ENCODE peak calls at places on chromosome 10, in nine cellular contexts. M is AG09319; Z is SW 1271; G is H9; V is effector CD4-positive, alpha-beta T cell; R is GDM1; N is SJCRH30; S is right lobe of liver; T is NCI-H1436. I is an unnamed sample.

GRCh38 chr10:3110782-3111625 is 43.7 kb downstream of the PFKP start:
- DNase-seq in G (no peak), N (no peak), T (no peak), V (no peak), S (no peak), R (no peak), M (no peak), Z (no peak), I (no peak)

GRCh38 chr10:123462760-123463159 is 203.4 kb upstream of the GPR26 start:
- DNase-seq in S (no peak), T (no peak), G (no peak), R (no peak), N (no peak), M (no peak), Z (no peak), V (no peak), I (no peak)

GRCh38 chr10:75495434-75496190 is 64.2 kb downstream of the LRMDA start:
- DNase-seq in S (no peak), T (no peak), Z (no peak), N (no peak), M (no peak), G (no peak), V (no peak), R (no peak), I (no peak)

GRCh38 chr10:119858063-119858462 is 14.6 kb downstream of the MCMBP start:
- DNase-seq in G (no peak), M (no peak), N (no peak), R (no peak), V (no peak), Z (no peak), T (no peak), S (no peak), I (no peak)

GRCh38 chr10:62514079-62514693 is 140.0 kb downstream of the ZNF365 start:
- DNase-seq in M (no peak), T (no peak), V (no peak), R (no peak), Z (no peak), S (no peak), G (no peak), N (peak), I (peak)

GRCh38 chr10:97664282-97664850 is 22.7 kb downstream of the AVPI1 start:
- DNase-seq in G (no peak), N (no peak), Z (no peak), R (no peak), M (no peak), T (no peak), V (no peak), S (no peak), I (no peak)

GRCh38 chr10:19977097-19977521 is 160.9 kb downstream of the PLXDC2 start:
- DNase-seq in M (no peak), T (no peak), S (no peak), V (no peak), N (peak), Z (no peak), G (no peak), R (no peak), I (no peak)

GRCh38 chr10:132420469-132421376 is 23.7 kb downstream of the PWWP2B start:
- DNase-seq in T (no peak), M (no peak), S (no peak), R (no peak), Z (no peak), V (no peak), G (no peak), N (no peak), I (no peak)

GRCh38 chr10:61776615-61777266 is 114.0 kb downstream of the CABCOCO1 start:
- DNase-seq in M (no peak), S (no peak), N (no peak), V (no peak), R (no peak), T (no peak), G (no peak), Z (no peak), I (no peak)

GRCh38 chr10:88386878-88387773 is 196.0 kb downstream of the RNLS start:
- DNase-seq in T (no peak), G (peak), Z (no peak), V (no peak), S (no peak), N (peak), M (peak), R (peak), I (peak)

GRCh38 chr10:15141136-15142067 is 27.1 kb downstream of the NMT2 start:
- DNase-seq in N (peak), M (no peak), T (no peak), R (no peak), Z (no peak), S (no peak), V (no peak), G (no peak), I (no peak)

GRCh38 chr10:33546031-33546430 is 211.6 kb upstream of the NRP1 start:
- DNase-seq in Z (no peak), N (no peak), M (no peak), G (no peak), V (no peak), T (no peak), S (no peak), R (no peak), I (no peak)

GRCh38 chr10:12308976-12309375 is 40.4 kb upstream of the CAMK1D start:
- DNase-seq in M (no peak), Z (no peak), G (no peak), R (no peak), S (no peak), N (no peak), T (no peak), V (no peak), I (no peak)

GRCh38 chr10:132540456-132540855 is 2.9 kb downstream of the INPP5A start:
- DNase-seq in Z (no peak), T (no peak), G (no peak), M (no peak), S (no peak), R (no peak), V (no peak), N (no peak), I (no peak)

GRCh38 chr10:21020545-21020944 is 123.4 kb upstream of the NEBL start:
- DNase-seq in T (no peak), S (no peak), G (peak), Z (no peak), R (peak), V (no peak), N (peak), M (no peak), I (no peak)

GRCh38 chr10:43140414-43140813 is 2.2 kb downstream of the CSGALNACT2 start:
- DNase-seq in S (no peak), V (no peak), G (no peak), N (no peak), T (no peak), M (peak), Z (no peak), R (no peak), I (no peak)

GRCh38 chr10:94239696-94240095 is 123.0 kb downstream of the NOC3L start:
- DNase-seq in N (no peak), T (no peak), R (no peak), M (no peak), Z (no peak), V (no peak), G (no peak), S (no peak), I (no peak)

GRCh38 chr10:34102237-34102673 is 712.8 kb downstream of the PARD3 start:
- DNase-seq in R (no peak), M (no peak), S (no peak), Z (no peak), V (no peak), N (no peak), G (no peak), T (no peak), I (no peak)

GRCh38 chr10:26486985-26487850 is 49.1 kb downstream of the APBB1IP start:
- DNase-seq in G (no peak), V (peak), M (peak), Z (no peak), N (no peak), R (no peak), S (no peak), T (no peak), I (peak)

GRCh38 chr10:94108200-94108599 is 114.5 kb downstream of the PLCE1 start:
- DNase-seq in R (no peak), Z (no peak), T (no peak), M (peak), N (no peak), G (no peak), S (no peak), V (no peak), I (no peak)

GRCh38 chr10:29119374-29119773 is 169.5 kb upstream of the LYZL1 start:
- DNase-seq in G (peak), S (no peak), R (no peak), M (no peak), N (peak), T (no peak), Z (no peak), V (no peak), I (no peak)

GRCh38 chr10:91462423-91462822 is 52.3 kb downstream of the HECTD2 start:
- DNase-seq in N (no peak), S (no peak), M (no peak), R (no peak), Z (no peak), G (no peak), V (no peak), T (no peak), I (no peak)

GRCh38 chr10:97849491-97850402 is at the start of gene GOLGA7B:
- DNase-seq in Z (no peak), V (peak), G (peak), T (peak), M (no peak), R (no peak), S (peak), N (peak), I (peak)

GRCh38 chr10:107166378-107166777 is 1.9 kb upstream of the SORCS1 start:
- DNase-seq in G (no peak), T (no peak), Z (no peak), V (no peak), N (peak), R (no peak), M (no peak), S (no peak), I (no peak)

GRCh38 chr10:15853800-15854199 is 6.5 kb downstream of the MINDY3 start:
- DNase-seq in N (no peak), Z (no peak), G (no peak), S (no peak), V (no peak), R (no peak), T (no peak), M (no peak), I (no peak)

GRCh38 chr10:48725708-48726107 is 41.0 kb downstream of the WDFY4 start:
- DNase-seq in Z (no peak), R (no peak), S (no peak), M (no peak), V (no peak), G (no peak), N (no peak), T (no peak), I (no peak)

GRCh38 chr10:59808896-59809643 is 55.8 kb upstream of the MRLN start:
- DNase-seq in V (peak), Z (peak), S (peak), T (peak), N (peak), G (peak), M (no peak), R (peak), I (peak)

GRCh38 chr10:34235164-34235832 is 579.8 kb downstream of the PARD3 start:
- DNase-seq in Z (no peak), R (no peak), G (no peak), N (peak), S (no peak), T (peak), V (no peak), M (no peak), I (peak)

GRCh38 chr10:115141254-115141653 is 48.1 kb downstream of the ATRNL1 start:
- DNase-seq in N (peak), S (no peak), M (no peak), Z (no peak), R (no peak), T (no peak), V (no peak), G (no peak), I (no peak)

GRCh38 chr10:1187151-1187854 is 131.1 kb downstream of the WDR37 start:
- DNase-seq in S (peak), Z (no peak), T (no peak), N (no peak), M (no peak), R (no peak), G (no peak), V (no peak), I (no peak)

GRCh38 chr10:69153227-69153626 is 26.8 kb upstream of the SUPV3L1 start:
- DNase-seq in R (no peak), T (no peak), S (no peak), N (no peak), Z (no peak), M (no peak), G (no peak), V (no peak), I (no peak)

GRCh38 chr10:17435187-17435586 is 19.2 kb downstream of the ST8SIA6 start:
- DNase-seq in S (no peak), Z (no peak), N (no peak), R (no peak), T (no peak), G (no peak), V (no peak), M (no peak), I (no peak)

GRCh38 chr10:52759154-52759553 is 13.4 kb downstream of the MBL2 start:
- DNase-seq in T (no peak), M (no peak), R (no peak), S (no peak), N (no peak), Z (no peak), V (no peak), G (no peak), I (no peak)

GRCh38 chr10:24849537-24850299 is 102.7 kb downstream of the PRTFDC1 start:
- DNase-seq in M (no peak), T (no peak), G (no peak), R (no peak), V (no peak), S (no peak), N (peak), Z (no peak), I (no peak)

GRCh38 chr10:96271017-96271815 is at the start of gene BLNK:
- DNase-seq in G (no peak), M (peak), N (no peak), R (no peak), S (peak), T (no peak), Z (no peak), V (no peak), I (no peak)

GRCh38 chr10:128210215-128211063 is 84.2 kb upstream of the MKI67 start:
- DNase-seq in M (no peak), S (peak), V (peak), Z (peak), R (no peak), N (no peak), G (peak), T (no peak), I (peak)

GRCh38 chr10:29757551-29758297 is 123.0 kb upstream of the SVIL start:
- DNase-seq in V (no peak), G (no peak), R (no peak), Z (no peak), M (no peak), T (no peak), S (no peak), N (no peak), I (peak)

GRCh38 chr10:62560207-62560819 is 186.1 kb downstream of the ZNF365 start:
- DNase-seq in G (no peak), N (no peak), T (no peak), R (no peak), M (peak), V (no peak), S (no peak), Z (no peak), I (no peak)

GRCh38 chr10:52517017-52517416 is 202.9 kb downstream of the DKK1 start:
- DNase-seq in T (no peak), N (no peak), Z (no peak), S (no peak), G (no peak), R (no peak), M (no peak), V (no peak), I (no peak)

I was measured in SW480.